ENCODE peak calls at places on chromosomes 4 and X, in eight cellular contexts. S is activated CD4-positive, alpha-beta T cell treated with anti-CD3 and anti-CD28 coated beads, Interleukin-2, amount 50 U/mL, for 24 hours; D is body of pancreas; R is GM13976; G is RCC 7860; J is GDM1; X is foreskin keratinocyte; O is T-helper 1 cell. F is an unnamed sample.

GRCh38 chr4:8741513-8742226 is 130.0 kb downstream of the HMX1 start:
- DNase-seq in O (no peak), S (no peak), X (no peak), D (no peak), R (peak), J (no peak), G (no peak), F (no peak)

GRCh38 chr4:118920247-118920646 is 31.6 kb downstream of the SYNPO2 start:
- DNase-seq in O (no peak), J (no peak), X (peak), D (no peak), G (peak), R (no peak), S (no peak), F (no peak)

GRCh38 chr4:169398294-169398693 is 127.5 kb upstream of the SH3RF1 start:
- DNase-seq in D (no peak), R (no peak), S (no peak), J (no peak), X (peak), G (no peak), O (no peak), F (no peak)

GRCh38 chr4:7753271-7753670 is 186.4 kb downstream of the AFAP1 start:
- DNase-seq in O (no peak), X (peak), S (no peak), G (peak), J (no peak), R (no peak), D (peak), F (no peak)

GRCh38 chrX:11481035-11481434 is 184.7 kb downstream of the ARHGAP6 start:
- DNase-seq in R (no peak), X (no peak), S (no peak), D (no peak), O (no peak), G (no peak), J (no peak), F (no peak)

GRCh38 chr4:144507309-144508101 is 138.5 kb upstream of the HHIP start:
- DNase-seq in J (no peak), X (peak), R (no peak), D (no peak), S (no peak), O (no peak), G (no peak), F (no peak)

GRCh38 chr4:86967798-86968197 is 33.0 kb downstream of the AFF1 start:
- DNase-seq in R (no peak), S (no peak), J (no peak), X (peak), G (no peak), O (no peak), D (no peak), F (no peak)

GRCh38 chrX:23765449-23765848 is 17.5 kb upstream of the SAT1 start:
- DNase-seq in G (no peak), S (no peak), X (peak), J (no peak), R (no peak), D (no peak), O (no peak), F (no peak)

GRCh38 chrX:150688911-150689451 is 4.2 kb upstream of the MTMR1 start:
- DNase-seq in S (no peak), J (no peak), G (peak), O (no peak), X (peak), R (no peak), D (no peak), F (no peak)

GRCh38 chr4:3645711-3646221 is 113.5 kb upstream of the LRPAP1 start:
- DNase-seq in D (no peak), G (no peak), O (no peak), R (no peak), X (no peak), J (no peak), S (no peak), F (no peak)

GRCh38 chr4:85829276-85830051 is 354.5 kb downstream of the ARHGAP24 start:
- DNase-seq in X (no peak), D (no peak), G (no peak), J (no peak), S (no peak), R (no peak), O (no peak), F (no peak)

GRCh38 chrX:107565916-107566602 is 62.3 kb upstream of the PRPS1 start:
- DNase-seq in G (no peak), X (no peak), J (no peak), R (no peak), D (peak), S (no peak), O (no peak), F (no peak)

GRCh38 chr4:120733968-120734367 is 188.6 kb downstream of the PRDM5 start:
- DNase-seq in X (no peak), J (no peak), G (no peak), D (no peak), O (no peak), R (no peak), S (no peak), F (no peak)

GRCh38 chrX:83501540-83501939 is 6.5 kb upstream of the POU3F4 start:
- DNase-seq in G (no peak), O (no peak), X (no peak), R (no peak), S (no peak), D (no peak), J (no peak), F (no peak)

GRCh38 chr4:119209077-119209476 is 3.4 kb upstream of the USP53 start:
- DNase-seq in G (peak), D (no peak), O (no peak), X (peak), R (peak), J (no peak), S (no peak), F (peak)

GRCh38 chr4:177047851-177048174 is 255.1 kb upstream of the VEGFC start:
- DNase-seq in D (no peak), J (no peak), G (no peak), R (no peak), O (no peak), X (peak), S (no peak), F (no peak)

F was measured in SIG-M5.